ENCODE peak calls at places on chromosome X, in seven cellular contexts. J, P, H, U, K, R and L are unnamed samples.

GRCh38 chrX:15786930-15787329 is 3.4 kb upstream of the ZRSR2 start:
- DNase-seq in P (no peak), J (no peak), U (no peak), K (no peak), H (no peak), R (no peak), L (no peak)

GRCh38 chrX:120534413-120535205 is 26.2 kb downstream of the CUL4B start:
- DNase-seq in J (no peak), H (no peak), P (no peak), R (no peak), K (no peak), U (no peak), L (no peak)

GRCh38 chrX:13808865-13809264 is 8.0 kb downstream of the GPM6B start:
- DNase-seq in J (no peak), P (no peak), R (peak), K (no peak), U (no peak), H (no peak), L (no peak)

GRCh38 chrX:150475466-150475865 is 93.0 kb upstream of the MTM1 start:
- DNase-seq in J (no peak), R (peak), U (no peak), K (no peak), P (no peak), H (no peak), L (no peak)

GRCh38 chrX:108122748-108123147 is 31.2 kb downstream of the ATG4A start:
- DNase-seq in U (peak), H (no peak), K (no peak), R (peak), P (no peak), J (no peak), L (no peak)

GRCh38 chrX:151935358-151935757 is 22.7 kb downstream of the MAGEA4 start:
- DNase-seq in H (no peak), U (no peak), R (no peak), K (no peak), P (no peak), J (no peak), L (no peak)

GRCh38 chrX:22278375-22278774 is 5.7 kb downstream of the CBLL2 start:
- DNase-seq in P (no peak), J (no peak), K (peak), H (no peak), R (peak), U (no peak), L (no peak)

GRCh38 chrX:148632444-148632843 is 132.0 kb downstream of the AFF2 start:
- DNase-seq in U (no peak), J (no peak), K (no peak), H (no peak), P (no peak), R (no peak), L (no peak)

GRCh38 chrX:111411591-111412371 is at the start of gene DCX:
- DNase-seq in R (no peak), U (no peak), K (no peak), H (no peak), P (no peak), J (no peak), L (no peak)

GRCh38 chrX:45751156-45751555 is 550.5 kb upstream of the DIPK2B start:
- DNase-seq in R (peak), P (no peak), U (no peak), H (no peak), K (no peak), J (no peak), L (no peak)

GRCh38 chrX:130186645-130187044 is 14.9 kb downstream of the RAB33A start:
- DNase-seq in H (no peak), K (no peak), R (no peak), P (no peak), U (no peak), J (no peak), L (no peak)

GRCh38 chrX:74537011-74537390 is 77.4 kb downstream of the RLIM start:
- DNase-seq in P (no peak), U (peak), J (no peak), K (no peak), H (no peak), R (peak), L (no peak)

GRCh38 chrX:123399709-123400108 is 215.6 kb downstream of the GRIA3 start:
- DNase-seq in J (no peak), K (no peak), R (peak), U (no peak), H (no peak), P (no peak), L (no peak)

GRCh38 chrX:133590703-133591505 is 175.6 kb upstream of the GPC4 start:
- DNase-seq in J (no peak), P (no peak), R (peak), H (no peak), K (no peak), U (no peak), L (no peak)

GRCh38 chrX:51922561-51922960 is 29.1 kb downstream of the MAGED1 start:
- DNase-seq in K (no peak), P (no peak), H (no peak), U (no peak), J (no peak), R (no peak), L (no peak)

GRCh38 chrX:55636109-55636508 is 12.9 kb downstream of the FOXR2 start:
- DNase-seq in H (no peak), U (no peak), P (no peak), R (no peak), K (no peak), J (no peak), L (no peak)

GRCh38 chrX:16196829-16197228 is 29.5 kb downstream of the MAGEB17 start:
- DNase-seq in P (no peak), K (no peak), J (no peak), R (peak), U (no peak), H (no peak), L (no peak)

GRCh38 chrX:10231461-10231860 is 74.7 kb downstream of the CLCN4 start:
- DNase-seq in P (no peak), J (no peak), U (no peak), K (no peak), H (no peak), R (no peak), L (no peak)

GRCh38 chrX:11589573-11590110 is 76.1 kb downstream of the ARHGAP6 start:
- DNase-seq in K (no peak), R (peak), H (no peak), J (no peak), P (no peak), U (no peak), L (no peak)

GRCh38 chrX:108699368-108699767 is 37.0 kb downstream of the IRS4 start:
- DNase-seq in P (no peak), H (no peak), J (no peak), R (peak), K (peak), U (peak), L (no peak)

GRCh38 chrX:21661316-21661715 is 3.2 kb upstream of the KLHL34 start:
- DNase-seq in R (no peak), J (no peak), K (no peak), H (no peak), U (no peak), P (peak), L (no peak)

GRCh38 chrX:96183843-96184242 is 500.8 kb upstream of the DIAPH2 start:
- DNase-seq in R (peak), U (no peak), H (no peak), P (no peak), J (no peak), K (no peak), L (no peak)

GRCh38 chrX:13487731-13488505 is 81.5 kb upstream of the EGFL6 start:
- DNase-seq in J (peak), U (peak), K (peak), P (peak), H (no peak), R (peak), L (peak)

GRCh38 chrX:53047228-53047627 is 1.4 kb upstream of the GPR173 start:
- DNase-seq in H (no peak), R (peak), K (peak), P (no peak), U (no peak), J (no peak), L (no peak)
- TF ChIP-seq CTCF in H (peak), R (peak), K (peak), P (peak), U (peak), J (no peak), L (peak)

GRCh38 chrX:47746446-47746845 is 87.5 kb upstream of the UXT start:
- DNase-seq in J (no peak), K (no peak), U (peak), H (no peak), P (no peak), R (no peak), L (no peak)

GRCh38 chrX:47752685-47753084 is 84.0 kb upstream of the ZNF81 start:
- DNase-seq in R (no peak), K (no peak), P (no peak), J (no peak), U (no peak), H (no peak), L (no peak)

GRCh38 chrX:47749185-47749967 is 87.3 kb upstream of the ZNF81 start:
- DNase-seq in R (peak), P (no peak), U (peak), J (no peak), K (no peak), H (no peak), L (no peak)

GRCh38 chrX:47748576-47748975 is 88.1 kb upstream of the ZNF81 start:
- DNase-seq in R (peak), H (no peak), K (no peak), P (no peak), J (no peak), U (no peak), L (no peak)

DNA sequence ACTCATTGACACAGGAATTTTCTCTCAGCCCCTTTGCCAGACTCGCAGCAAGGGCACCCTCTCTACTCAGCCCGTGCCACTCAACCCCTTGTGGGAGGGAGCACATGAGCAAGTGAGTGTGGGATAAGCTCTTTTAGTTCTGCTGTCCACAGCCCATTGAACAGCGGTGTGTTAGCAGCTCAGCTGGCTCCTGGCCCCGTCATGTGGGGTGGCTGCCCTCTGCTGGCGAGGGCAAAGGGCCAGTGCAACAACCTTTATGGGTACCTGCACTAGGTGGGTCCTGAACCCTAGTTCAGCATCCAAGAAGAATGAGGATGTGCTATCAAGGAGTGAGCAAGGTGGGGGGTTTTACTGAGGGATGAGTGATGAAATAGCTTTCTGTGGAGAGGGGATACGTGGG is 85.0 kb upstream of the ZNF81 start:
- DNase-seq in P (no peak), R (peak), K (no peak), J (peak), U (no peak), H (no peak), L (no peak)
- TF ChIP-seq CTCF in P (peak), R (peak), K (peak), J (peak), U (no peak), H (peak), L (peak)

DNA sequence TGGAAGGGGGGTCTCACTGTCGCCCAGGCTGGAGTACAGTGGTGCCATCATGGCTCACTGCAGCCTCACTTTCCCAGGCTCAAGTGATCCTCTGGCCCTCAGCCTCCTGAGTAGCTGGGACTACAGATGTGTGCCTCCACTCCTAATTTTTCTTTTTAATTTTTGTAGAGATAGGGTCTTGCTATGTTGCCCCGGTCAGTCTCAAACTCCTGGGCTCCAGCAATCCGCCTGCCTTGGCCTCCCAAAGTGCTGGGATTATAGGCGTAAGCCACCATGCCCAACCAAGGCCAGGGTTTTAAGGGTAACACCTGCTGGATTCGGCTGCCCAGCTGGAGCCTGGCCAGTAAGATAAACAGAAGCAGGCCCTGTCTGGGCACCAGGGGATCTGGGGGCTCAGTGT is 3.4 kb downstream of the TREX2 start:
- DNase-seq in U (no peak), R (no peak), K (no peak), H (no peak), J (no peak), P (no peak), L (no peak)
- TF ChIP-seq CTCF in U (no peak), R (no peak), K (no peak), H (no peak), J (no peak), P (no peak), L (no peak)

DNA sequence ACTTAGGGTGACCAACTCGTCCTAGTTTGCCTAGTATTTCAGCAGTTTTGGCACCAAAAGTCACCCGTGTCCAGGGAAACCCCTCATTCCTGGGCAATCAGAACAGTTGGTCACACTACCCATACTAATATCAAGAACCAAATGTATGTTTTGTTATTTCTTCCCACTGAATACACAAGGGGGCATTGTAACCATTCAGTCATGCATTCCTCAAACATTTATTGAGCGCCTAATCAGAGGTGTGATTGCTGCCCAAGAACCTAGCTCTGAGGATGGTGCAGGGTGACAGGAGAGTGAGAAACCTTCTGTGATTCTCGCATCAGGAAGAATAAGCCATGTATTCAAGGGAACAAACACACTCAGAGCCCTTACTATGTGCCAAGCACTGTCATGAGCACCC is 69.8 kb upstream of the RAI2 start:
- DNase-seq in R (no peak), U (no peak), H (no peak), K (no peak), J (no peak), P (no peak), L (no peak)
- TF ChIP-seq CTCF in R (no peak), U (no peak), H (no peak), K (peak), J (no peak), P (no peak), L (no peak)

DNA sequence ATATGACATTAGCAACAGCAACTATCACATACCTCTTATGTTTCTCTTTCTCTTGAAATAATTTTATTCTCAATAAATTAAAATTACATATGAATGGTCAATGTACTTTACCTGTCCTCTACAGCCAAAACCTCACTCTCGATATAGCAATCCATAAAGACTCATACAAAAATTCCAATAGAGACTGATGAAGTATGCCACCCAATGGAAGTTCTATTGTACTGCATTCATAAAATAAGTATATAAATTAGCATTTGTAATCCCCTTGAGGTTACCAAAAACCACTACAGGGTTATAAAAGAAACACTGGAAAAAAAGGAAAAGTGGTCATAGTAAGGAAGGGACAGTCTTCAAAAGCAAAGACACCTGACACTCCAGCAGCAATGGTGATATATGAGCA is 32.8 kb downstream of the CLDN2 start:
- DNase-seq in H (no peak), U (peak), R (peak), K (no peak), J (no peak), P (no peak), L (no peak)
- TF ChIP-seq CTCF in H (peak), U (peak), R (peak), K (peak), J (peak), P (peak), L (peak)

GRCh38 chrX:66022742-66023725 is 16.8 kb downstream of the VSIG4 start:
- DNase-seq in R (no peak), U (no peak), J (no peak), K (no peak), P (no peak), H (no peak), L (no peak)
- TF ChIP-seq CTCF in R (peak), U (no peak), J (no peak), K (no peak), P (no peak), H (no peak), L (no peak)

GRCh38 chrX:155886409-155886808 is 5.3 kb downstream of the VAMP7 start:
- DNase-seq in R (no peak), P (no peak), J (no peak), K (no peak), H (no peak), U (no peak), L (no peak)
- TF ChIP-seq CTCF in R (no peak), P (no peak), J (no peak), K (no peak), H (no peak), U (no peak), L (no peak)